ENCODE peak calls at places on chromosomes 16 and 17, in four cellular contexts. A is memory B cell, G is cardiac muscle cell, V is mucosa of gallbladder. Y is an unnamed sample.
A peak's percentile ranks its signal among the peaks of the same experiment; 100 is the strongest.

GRCh38 chr17:32019228-32019627 is 12.0 kb downstream of the LRRC37B start:
- DNase-seq in G (no peak), A (no peak), V (no peak), Y (no peak)

GRCh38 chr17:20234266-20234665 is 225.1 kb downstream of the SPECC1 start:
- DNase-seq in G (no peak), A (no peak), V (no peak), Y (peak; percentile 50)

GRCh38 chr17:73133911-73134649 is 30.7 kb upstream of the SSTR2 start:
- DNase-seq in V (no peak), G (no peak), A (no peak), Y (no peak)

GRCh38 chr16:56744996-56745640 is 15.2 kb downstream of the NUP93 start:
- DNase-seq in V (no peak), A (no peak), G (peak; percentile 90), Y (no peak)

GRCh38 chr16:73058221-73058615 is 10.3 kb upstream of the ZFHX3 start:
- DNase-seq in G (peak; percentile 59), V (no peak), A (no peak), Y (no peak)

GRCh38 chr16:50602531-50603205 is 54.5 kb downstream of the NKD1 start:
- DNase-seq in V (peak; percentile 82), A (no peak), G (no peak), Y (no peak)

GRCh38 chr17:63702223-63702577 is 2.3 kb upstream of the LIMD2 start:
- DNase-seq in A (peak; percentile 43), V (no peak), G (no peak), Y (no peak)

GRCh38 chr17:77476920-77477805 is 336.4 kb downstream of the SEC14L1 start:
- DNase-seq in A (no peak), V (peak; percentile 69), G (peak; percentile 60), Y (no peak)

GRCh38 chr17:596763-597644 is 117.6 kb downstream of the VPS53 start:
- DNase-seq in G (no peak), A (no peak), V (no peak), Y (peak; percentile 5)

GRCh38 chr17:59161477-59161876 is 5.9 kb downstream of the PRR11 start:
- DNase-seq in G (no peak), A (no peak), V (no peak), Y (no peak)

GRCh38 chr17:77618173-77618572 is 340.3 kb upstream of the TNRC6C start:
- DNase-seq in A (no peak), G (no peak), V (no peak), Y (no peak)

GRCh38 chr17:35947156-35947585 is 3.7 kb upstream of the LYZL6 start:
- DNase-seq in V (peak; percentile 55), A (peak; percentile 44), G (peak; percentile 78), Y (peak; percentile 18)

GRCh38 chr17:20999044-20999573 is 43.7 kb downstream of the USP22 start:
- DNase-seq in G (no peak), A (no peak), V (no peak), Y (no peak)

GRCh38 chr16:71360378-71360777 is 1.9 kb downstream of the CALB2 start:
- DNase-seq in G (no peak), A (no peak), V (peak; percentile 32), Y (no peak)

GRCh38 chr16:17448640-17449638 is 21.8 kb downstream of the XYLT1 start:
- DNase-seq in G (no peak), V (no peak), A (peak; percentile 26), Y (no peak)

GRCh38 chr16:49608095-49608494 is 234.5 kb downstream of the C16orf78 start:
- DNase-seq in A (no peak), G (peak; percentile 46), V (no peak), Y (no peak)

GRCh38 chr17:45248132-45248936 is 13.6 kb downstream of the SPATA32 start:
- DNase-seq in A (peak; percentile 69), G (no peak), V (peak; percentile 69), Y (no peak)

GRCh38 chr17:80671039-80671822 is 126.6 kb downstream of the RPTOR start:
- DNase-seq in V (no peak), A (no peak), G (no peak), Y (no peak)

GRCh38 chr17:80856863-80857488 is 134.7 kb upstream of the CHMP6 start:
- DNase-seq in A (no peak), G (no peak), V (no peak), Y (no peak)

GRCh38 chr16:8753411-8754054 is 43.9 kb downstream of the TMEM186 start:
- DNase-seq in V (no peak), A (no peak), G (no peak), Y (no peak)

GRCh38 chr16:47276522-47276921 is 132.8 kb upstream of the NETO2 start:
- DNase-seq in G (no peak), A (no peak), V (no peak), Y (no peak)

GRCh38 chr17:39799395-39799794 is 61.7 kb downstream of the GRB7 start:
- DNase-seq in A (no peak), G (no peak), V (no peak), Y (no peak)

GRCh38 chr17:40915199-40915661 is 22.2 kb downstream of the KRT23 start:
- DNase-seq in A (no peak), G (no peak), V (no peak), Y (no peak)

GRCh38 chr16:68972008-68972407 is 128.7 kb downstream of the TANGO6 start:
- DNase-seq in A (no peak), V (no peak), G (no peak), Y (no peak)

GRCh38 chr16:51388516-51388951 is 237.5 kb upstream of the SALL1 start:
- DNase-seq in A (no peak), V (no peak), G (no peak), Y (no peak)

GRCh38 chr17:64097196-64097936 is 32.6 kb downstream of the ERN1 start:
- DNase-seq in V (no peak), G (no peak), A (no peak), Y (no peak)

GRCh38 chr17:41510251-41511065 is 5.0 kb upstream of the KRT13 start:
- DNase-seq in G (no peak), V (no peak), A (no peak), Y (no peak)

GRCh38 chr17:12992676-12993075 is 25.2 kb downstream of the ELAC2 start:
- DNase-seq in A (no peak), G (no peak), V (no peak), Y (no peak)

GRCh38 chr16:12311887-12312286 is 335.4 kb downstream of the SNX29 start:
- DNase-seq in G (no peak), A (no peak), V (no peak), Y (no peak)